ENCODE peak calls at places on chromosomes 3 and 15, in seven cellular contexts. D is NB4, Y is transverse colon, C is suprapubic skin, A is gastrocnemius medialis, V is Peyer's patch, L is body of pancreas. N is an unnamed sample.

GRCh38 chr3:44648564-44649229 is at the start of gene ZNF35:
- DNase-seq in D (peak), Y (peak), C (peak), A (peak), V (peak), L (peak), N (peak)

GRCh38 chr3:186772886-186773417 is 10.4 kb upstream of the EIF4A2 start:
- DNase-seq in D (peak), Y (peak), C (peak), A (peak), V (peak), L (peak), N (peak)

GRCh38 chr15:75104804-75105557 is 81.6 kb downstream of the PPCDC start:
- DNase-seq in D (peak), Y (peak), C (no peak), A (no peak), V (peak), L (no peak), N (no peak)

GRCh38 chr3:195699860-195700259 is 20.9 kb upstream of the MUC20 start:
- DNase-seq in D (no peak), Y (no peak), C (no peak), A (no peak), V (peak), L (no peak), N (no peak)

GRCh38 chr3:196517919-196518318 is 2.8 kb upstream of the SMCO1 start:
- DNase-seq in D (no peak), Y (no peak), C (no peak), A (no peak), V (no peak), L (peak), N (peak)

GRCh38 chr3:9384141-9384828 is 13.1 kb upstream of the SETD5 start:
- DNase-seq in D (peak), Y (no peak), C (no peak), A (no peak), V (no peak), L (no peak), N (no peak)

GRCh38 chr3:109081746-109082510 is 36.0 kb downstream of the MORC1 start:
- DNase-seq in D (peak), Y (peak), C (no peak), A (no peak), V (no peak), L (peak), N (no peak)

GRCh38 chr15:62600376-62600775 is 435.3 kb upstream of the C2CD4B start:
- DNase-seq in D (no peak), Y (no peak), C (no peak), A (no peak), V (no peak), L (no peak), N (no peak)

GRCh38 chr3:188633206-188633605 is 479.2 kb downstream of the LPP start:
- DNase-seq in D (no peak), Y (no peak), C (no peak), A (no peak), V (no peak), L (no peak), N (no peak)

GRCh38 chr3:55668359-55668758 is 181.3 kb upstream of the WNT5A start:
- DNase-seq in D (no peak), Y (no peak), C (no peak), A (no peak), V (no peak), L (no peak), N (no peak)

GRCh38 chr3:75396316-75396802 is 267.8 kb upstream of the FRG2C start:
- DNase-seq in D (no peak), Y (no peak), C (no peak), A (no peak), V (no peak), L (peak), N (no peak)

GRCh38 chr3:167733961-167734497 is 663 bp downstream of the PDCD10 start:
- DNase-seq in D (no peak), Y (no peak), C (no peak), A (no peak), V (no peak), L (no peak), N (no peak)

GRCh38 chr3:143035466-143036214 is 34.3 kb downstream of the U2SURP start:
- DNase-seq in D (peak), Y (no peak), C (no peak), A (no peak), V (no peak), L (no peak), N (no peak)

GRCh38 chr3:193594946-193595689 is 2.1 kb downstream of the OPA1 start:
- DNase-seq in D (no peak), Y (no peak), C (no peak), A (no peak), V (no peak), L (no peak), N (no peak)

GRCh38 chr3:151154566-151154965 is 48.5 kb downstream of the GPR171 start:
- DNase-seq in D (no peak), Y (no peak), C (no peak), A (no peak), V (no peak), L (no peak), N (no peak)

GRCh38 chr3:172303941-172304558 is 144.2 kb downstream of the GHSR start:
- DNase-seq in D (no peak), Y (no peak), C (no peak), A (no peak), V (no peak), L (no peak), N (no peak)

GRCh38 chr3:57161131-57161538 is 4.0 kb downstream of the IL17RD start:
- DNase-seq in D (no peak), Y (no peak), C (no peak), A (no peak), V (no peak), L (no peak), N (no peak)

GRCh38 chr3:73026111-73026510 is 29.5 kb downstream of the PPP4R2 start:
- DNase-seq in D (no peak), Y (no peak), C (no peak), A (no peak), V (no peak), L (no peak), N (no peak)

GRCh38 chr15:77768107-77768506 is 135.4 kb upstream of the LINGO1 start:
- DNase-seq in D (no peak), Y (no peak), C (no peak), A (no peak), V (no peak), L (no peak), N (no peak)

GRCh38 chr3:142705256-142705655 is 18.6 kb upstream of the TRPC1 start:
- DNase-seq in D (no peak), Y (no peak), C (no peak), A (no peak), V (no peak), L (no peak), N (no peak)

GRCh38 chr3:133944641-133945441 is 49.2 kb upstream of the RAB6B start:
- DNase-seq in D (no peak), Y (no peak), C (peak), A (peak), V (no peak), L (no peak), N (no peak)

GRCh38 chr3:101319531-101319930 is 844 bp downstream of the IMPG2 start:
- DNase-seq in D (no peak), Y (no peak), C (no peak), A (no peak), V (no peak), L (no peak), N (no peak)

GRCh38 chr3:47414666-47415587 is 34.1 kb downstream of the PTPN23 start:
- DNase-seq in D (no peak), Y (no peak), C (no peak), A (no peak), V (no peak), L (no peak), N (no peak)

GRCh38 chr15:82849556-82850241 is 40.3 kb downstream of the WHAMM start:
- DNase-seq in D (peak), Y (peak), C (peak), A (peak), V (peak), L (peak), N (peak)

GRCh38 chr3:76679510-76679909 is 360.4 kb upstream of the ROBO2 start:
- DNase-seq in D (no peak), Y (no peak), C (no peak), A (no peak), V (no peak), L (no peak), N (no peak)

GRCh38 chr3:39408493-39409372 is 2.2 kb downstream of the RPSA start:
- DNase-seq in D (no peak), Y (no peak), C (no peak), A (no peak), V (no peak), L (peak), N (no peak)

GRCh38 chr3:171334465-171334811 is 125.8 kb downstream of the TNIK start:
- DNase-seq in D (no peak), Y (no peak), C (no peak), A (peak), V (no peak), L (peak), N (no peak)

GRCh38 chr3:31724681-31725080 is 192.0 kb downstream of the STT3B start:
- DNase-seq in D (peak), Y (no peak), C (no peak), A (no peak), V (no peak), L (no peak), N (no peak)

GRCh38 chr3:114083112-114083511 is 26.6 kb downstream of the QTRT2 start:
- DNase-seq in D (no peak), Y (no peak), C (no peak), A (no peak), V (no peak), L (no peak), N (no peak)

GRCh38 chr3:169666079-169666436 is 2.5 kb upstream of the MECOM start:
- DNase-seq in D (no peak), Y (no peak), C (no peak), A (no peak), V (no peak), L (peak), N (no peak)

GRCh38 chr15:53527996-53528395 is 231.5 kb downstream of the WDR72 start:
- DNase-seq in D (no peak), Y (no peak), C (no peak), A (no peak), V (no peak), L (no peak), N (no peak)

GRCh38 chr15:45134682-45135604 is 5.1 kb downstream of the DUOX1 start:
- DNase-seq in D (no peak), Y (peak), C (no peak), A (no peak), V (no peak), L (peak), N (no peak)

GRCh38 chr15:92463826-92464225 is 70.1 kb downstream of the ST8SIA2 start:
- DNase-seq in D (no peak), Y (no peak), C (no peak), A (no peak), V (no peak), L (no peak), N (no peak)

GRCh38 chr3:179962617-179963387 is 73.9 kb downstream of the PEX5L start:
- DNase-seq in D (no peak), Y (no peak), C (no peak), A (no peak), V (no peak), L (no peak), N (no peak)

GRCh38 chr15:84956199-84956598 is 25.5 kb upstream of the PDE8A start:
- DNase-seq in D (no peak), Y (no peak), C (no peak), A (no peak), V (no peak), L (no peak), N (no peak)
- TF ChIP-seq CTCF in D (no peak), Y (no peak), C (no peak), A (no peak), V (no peak), L (no peak), N (no peak)

GRCh38 chr15:95887666-95888480 is 442.6 kb upstream of the NR2F2 start:
- DNase-seq in D (no peak), Y (no peak), C (no peak), A (no peak), V (no peak), L (no peak), N (no peak)
- TF ChIP-seq POLR2A in D (no peak), Y (no peak), C (no peak), A (no peak), V (no peak), L (no peak), N (no peak)

DNA sequence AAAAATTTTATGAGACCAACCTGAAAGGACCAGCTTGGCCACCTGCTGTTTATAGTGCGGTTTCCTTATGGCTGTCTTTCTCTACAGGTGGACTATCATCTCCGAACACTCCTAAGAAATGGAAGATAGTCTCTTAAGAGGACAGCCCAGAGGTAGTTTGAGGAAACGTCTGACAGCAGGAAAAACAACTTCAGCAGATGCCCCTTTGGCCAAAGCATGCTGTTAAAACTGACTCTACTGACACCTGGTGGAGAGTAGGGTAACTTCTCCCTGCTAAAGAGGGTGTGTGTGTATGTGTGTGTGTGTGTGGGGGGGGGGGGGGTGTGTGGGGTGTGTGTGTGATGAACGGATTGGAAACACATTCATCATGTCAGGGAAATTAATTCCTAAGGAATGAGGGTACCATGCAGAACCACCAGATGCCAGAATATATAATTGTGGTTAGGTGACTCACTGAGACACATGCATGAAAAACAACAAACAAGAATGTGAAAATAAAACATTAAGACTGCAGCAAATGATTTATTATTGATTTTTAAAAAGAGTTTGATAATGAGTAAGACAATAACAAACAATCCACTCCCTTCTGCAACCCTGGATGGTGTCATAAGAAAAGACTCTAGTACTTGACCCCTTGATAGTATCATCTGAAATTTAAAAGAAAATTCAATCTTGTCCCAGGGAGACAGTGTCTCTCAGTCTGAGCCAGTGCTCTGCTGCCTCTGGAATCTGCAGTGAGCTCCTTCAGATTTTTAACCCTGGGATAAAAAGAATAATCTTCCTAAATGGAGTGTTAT is 256.5 kb downstream of the THRB start:
- DNase-seq in D (peak), Y (peak), C (no peak), A (no peak), V (no peak), L (peak), N (no peak)
- TF ChIP-seq CTCF in D (peak), Y (peak), C (peak), A (peak), V (peak), L (peak), N (no peak)

GRCh38 chr3:23805881-23806321 is at the start of gene UBE2E1:
- DNase-seq in D (peak), Y (peak), C (peak), A (peak), V (peak), L (peak), N (peak)
- TF ChIP-seq POLR2A in D (peak), Y (peak), C (peak), A (peak), V (no peak), L (peak), N (no peak)

GRCh38 chr3:62139957-62140356 is 233.4 kb downstream of the FEZF2 start:
- DNase-seq in D (peak), Y (no peak), C (no peak), A (no peak), V (no peak), L (no peak), N (no peak)
- TF ChIP-seq CTCF in D (no peak), Y (no peak), C (no peak), A (no peak), V (no peak), L (no peak), N (no peak)

GRCh38 chr15:36843822-36844221 is 256.5 kb downstream of the MEIS2 start:
- DNase-seq in D (no peak), Y (no peak), C (no peak), A (no peak), V (no peak), L (no peak), N (no peak)

GRCh38 chr15:36844453-36845094 is 255.8 kb downstream of the MEIS2 start:
- DNase-seq in D (no peak), Y (no peak), C (no peak), A (no peak), V (no peak), L (peak), N (no peak)

GRCh38 chr15:36845270-36845669 is 255.1 kb downstream of the MEIS2 start:
- DNase-seq in D (no peak), Y (no peak), C (no peak), A (no peak), V (no peak), L (no peak), N (no peak)

DNA sequence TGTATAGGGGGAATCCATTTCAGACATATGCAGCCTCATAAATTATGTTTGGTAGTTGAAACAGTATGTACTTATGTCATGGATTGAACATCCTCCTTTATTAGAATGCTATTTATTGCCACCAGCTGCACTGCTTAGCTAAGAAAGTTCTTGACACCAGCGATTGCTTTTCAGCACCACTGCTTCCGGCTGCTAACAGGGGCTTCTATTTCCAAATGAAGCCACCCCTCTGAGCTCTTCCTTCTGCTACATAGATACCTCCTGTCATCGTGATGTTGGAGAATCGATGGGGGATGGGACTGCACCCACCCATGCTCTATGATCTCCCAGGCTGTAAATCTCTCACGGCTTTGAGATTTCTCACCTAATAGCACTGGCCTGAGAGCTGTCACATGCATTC is 259.2 kb downstream of the MEIS2 start:
- DNase-seq in D (no peak), Y (no peak), C (no peak), A (no peak), V (no peak), L (no peak), N (no peak)
- TF ChIP-seq POLR2A in D (no peak), Y (no peak), C (no peak), A (no peak), V (no peak), L (no peak), N (no peak)

GRCh38 chr3:12351145-12351544 is 62.3 kb downstream of the PPARG start:
- DNase-seq in D (peak), Y (no peak), C (peak), A (peak), V (no peak), L (peak), N (peak)

GRCh38 chr3:12356175-12356574 is 67.3 kb downstream of the PPARG start:
- DNase-seq in D (peak), Y (no peak), C (no peak), A (no peak), V (no peak), L (no peak), N (no peak)

GRCh38 chr3:12353796-12354505 is 65.1 kb downstream of the PPARG start:
- DNase-seq in D (peak), Y (no peak), C (no peak), A (no peak), V (no peak), L (no peak), N (peak)

GRCh38 chr3:12350151-12350813 is 61.4 kb downstream of the PPARG start:
- DNase-seq in D (peak), Y (no peak), C (peak), A (peak), V (no peak), L (peak), N (peak)

DNA sequence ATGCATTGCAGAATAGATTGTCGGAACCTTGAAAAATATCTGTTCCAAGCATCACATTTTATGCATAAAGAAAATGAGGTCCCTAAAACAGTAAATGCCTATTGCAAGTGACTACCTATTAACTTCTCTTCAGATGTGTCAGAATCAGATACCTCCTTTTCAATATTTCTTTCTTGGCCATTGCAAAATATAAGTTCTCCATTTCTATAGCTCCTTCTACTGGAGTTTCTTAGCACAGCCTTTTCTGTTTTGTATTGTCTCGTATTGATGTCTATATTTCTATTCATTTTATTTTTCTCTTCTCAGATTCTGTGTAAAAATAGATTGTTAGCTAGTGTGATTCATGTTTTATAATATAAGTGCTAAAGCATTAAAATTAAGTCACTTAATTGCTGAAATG is 63.4 kb downstream of the PPARG start:
- DNase-seq in D (peak), Y (no peak), C (no peak), A (no peak), V (no peak), L (no peak), N (no peak)
- TF ChIP-seq CTCF in D (peak), Y (no peak), C (no peak), A (no peak), V (no peak), L (no peak), N (no peak)

GRCh38 chr15:88873786-88874185 is 21.6 kb downstream of the HAPLN3 start:
- DNase-seq in D (no peak), Y (no peak), C (no peak), A (no peak), V (no peak), L (no peak), N (no peak)
- TF ChIP-seq POLR2A in D (no peak), Y (no peak), C (no peak), A (no peak), V (no peak), L (no peak), N (no peak)

N was measured in lower leg skin.